ENCODE peak calls at places on chromosomes 6 and 20, in four cellular contexts. B is fibroblast of lung, L is testis, P is heart right ventricle. K is an unnamed sample.

GRCh38 chr6:128827675-128828464 is 55.1 kb upstream of the LAMA2 start:
- DNase-seq in P (no peak), B (peak; percentile 23), L (no peak), K (no peak)

GRCh38 chr20:3172933-3173581 is at the start of gene LZTS3:
- DNase-seq in L (peak; percentile 59), B (peak; percentile 24), P (peak; percentile 75), K (peak; percentile 84)

GRCh38 chr20:34629342-34629741 is 47.5 kb downstream of the PIGU start:
- DNase-seq in L (no peak), B (peak; percentile 18), P (peak; percentile 25), K (no peak)

GRCh38 chr6:113306552-113307145 is 550.5 kb upstream of the MARCKS start:
- DNase-seq in B (peak; percentile 18), L (peak; percentile 79), P (peak; percentile 37), K (no peak)

GRCh38 chr20:15446373-15446772 is 1109.0 kb upstream of the FLRT3 start:
- DNase-seq in P (peak; percentile 11), B (no peak), L (no peak), K (no peak)

GRCh38 chr6:142412241-142412640 is 110.4 kb downstream of the ADGRG6 start:
- DNase-seq in B (no peak), L (no peak), P (no peak), K (no peak)

GRCh38 chr20:63958964-63959698 is 2.9 kb upstream of the UCKL1 start:
- DNase-seq in P (no peak), L (no peak), B (no peak), K (no peak)

GRCh38 chr20:64140956-64141355 is 23.3 kb upstream of the MYT1 start:
- DNase-seq in P (no peak), L (no peak), B (no peak), K (no peak)

GRCh38 chr6:81696505-81696904 is 56.0 kb downstream of the TENT5A start:
- DNase-seq in P (no peak), B (peak; percentile 2), L (no peak), K (no peak)

GRCh38 chr20:61931476-61932198 is 134.0 kb downstream of the TAF4 start:
- DNase-seq in P (peak; percentile 1), L (no peak), B (no peak), K (no peak)

GRCh38 chr6:138290563-138290962 is 72.3 kb upstream of the PBOV1 start:
- DNase-seq in B (no peak), L (no peak), P (no peak), K (no peak)

GRCh38 chr6:111536888-111537287 is 53.9 kb upstream of the REV3L start:
- DNase-seq in L (no peak), B (no peak), P (no peak), K (no peak)

GRCh38 chr6:131419698-131420097 is 153.3 kb upstream of the ARG1 start:
- DNase-seq in L (peak; percentile 41), B (no peak), P (no peak), K (no peak)
- H3K4me3 ChIP-seq in L (no peak overlapping the region), B (no peak overlapping the region), P (no peak overlapping the region), K (no peak overlapping the region)

DNA sequence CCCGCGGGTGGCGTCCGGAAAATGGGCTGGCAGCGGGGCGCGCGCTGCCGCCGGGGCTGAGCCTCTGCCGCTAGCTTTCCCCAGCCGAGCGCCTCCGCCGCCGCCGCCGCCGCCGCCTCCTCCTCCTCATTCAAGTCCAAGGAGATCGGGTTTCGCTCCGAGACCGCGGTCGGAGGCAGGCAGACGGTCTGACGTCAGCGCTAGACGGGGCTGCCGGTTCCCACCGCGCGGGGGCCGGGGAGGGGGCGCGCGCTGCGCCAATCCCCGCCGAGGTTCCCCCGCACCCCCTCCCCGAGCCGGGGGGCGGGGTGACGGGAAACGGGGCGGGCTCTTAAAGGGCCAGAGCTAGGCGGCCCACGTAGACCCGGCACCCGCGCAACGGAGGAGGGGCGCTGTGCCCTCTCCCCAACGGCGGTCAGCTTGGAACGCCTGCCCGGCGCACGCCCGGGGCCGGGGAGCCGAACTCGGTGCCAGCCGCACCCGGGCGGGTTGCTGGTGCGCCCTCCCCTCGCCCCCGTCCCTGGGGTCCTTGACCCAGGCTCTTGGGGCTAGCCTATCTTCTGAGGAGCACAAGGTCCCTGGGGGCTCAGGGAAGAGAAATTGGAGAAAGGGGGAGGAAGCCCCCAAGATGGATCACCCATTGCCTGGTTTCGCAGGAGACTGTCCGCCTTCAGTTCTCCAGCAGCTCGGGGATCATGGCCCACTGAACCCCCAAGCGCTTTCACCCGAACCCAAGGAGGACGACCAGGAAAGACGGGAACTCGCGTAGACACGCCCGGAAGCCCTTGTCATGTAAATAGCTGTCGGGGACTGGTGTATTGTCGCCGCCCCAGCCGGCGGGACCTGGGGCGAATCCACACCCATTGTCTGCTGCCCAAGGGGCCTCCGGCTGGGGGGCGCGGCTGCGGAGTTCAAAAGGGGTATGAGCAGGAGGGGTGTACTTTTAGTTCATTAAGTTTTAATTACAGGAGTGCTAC is at the start of gene PMEPA1:
- DNase-seq in B (peak; percentile 93), P (peak; percentile 95), L (peak; percentile 91), K (peak; percentile 98)
- TF ChIP-seq CTCF in B (no peak), P (no peak), L (no peak), K (no peak)

GRCh38 chr6:148494226-148494625 is 151.6 kb downstream of the SASH1 start:
- DNase-seq in L (no peak), B (no peak), P (no peak), K (no peak)

GRCh38 chr6:148500402-148500801 is 157.8 kb downstream of the SASH1 start:
- DNase-seq in B (no peak), L (peak; percentile 41), P (no peak), K (no peak)

GRCh38 chr6:148495029-148495428 is 152.4 kb downstream of the SASH1 start:
- DNase-seq in B (no peak), L (no peak), P (no peak), K (no peak)

GRCh38 chr6:148497717-148498116 is 155.1 kb downstream of the SASH1 start:
- DNase-seq in L (no peak), P (no peak), B (no peak), K (no peak)

DNA sequence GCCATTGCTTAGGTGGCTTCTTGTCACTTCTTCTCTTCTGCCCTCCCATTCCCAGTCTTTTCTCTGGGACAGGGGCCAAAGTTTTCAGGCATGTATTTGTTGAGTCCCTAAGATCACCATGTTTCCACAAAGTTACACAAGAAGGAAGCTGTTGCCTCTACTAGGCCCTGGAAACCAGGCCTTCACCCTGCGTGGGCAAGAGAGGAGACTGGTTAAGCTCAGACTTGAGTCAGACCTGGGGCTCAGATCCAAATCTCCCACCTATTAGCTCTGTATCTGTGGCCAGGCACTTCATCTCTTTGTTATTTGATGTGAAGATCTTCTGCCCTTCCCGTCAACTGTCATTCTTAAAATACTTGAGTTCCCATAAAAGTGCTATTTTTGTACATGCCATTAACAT is 154.6 kb downstream of the SASH1 start:
- DNase-seq in B (peak; percentile 9), P (no peak), L (no peak), K (no peak)
- H3K27ac ChIP-seq in B (peak overlapping the region; percentile 34), P (no peak overlapping the region), L (no peak overlapping the region), K (peak overlapping the region; percentile 81)

GRCh38 chr6:134009876-134010275 is 42.5 kb downstream of the SLC2A12 start:
- DNase-seq in L (no peak), P (no peak), B (no peak), K (no peak)
- H3K4me3 ChIP-seq in L (no peak overlapping the region), P (no peak overlapping the region), B (no peak overlapping the region), K (no peak overlapping the region)

DNA sequence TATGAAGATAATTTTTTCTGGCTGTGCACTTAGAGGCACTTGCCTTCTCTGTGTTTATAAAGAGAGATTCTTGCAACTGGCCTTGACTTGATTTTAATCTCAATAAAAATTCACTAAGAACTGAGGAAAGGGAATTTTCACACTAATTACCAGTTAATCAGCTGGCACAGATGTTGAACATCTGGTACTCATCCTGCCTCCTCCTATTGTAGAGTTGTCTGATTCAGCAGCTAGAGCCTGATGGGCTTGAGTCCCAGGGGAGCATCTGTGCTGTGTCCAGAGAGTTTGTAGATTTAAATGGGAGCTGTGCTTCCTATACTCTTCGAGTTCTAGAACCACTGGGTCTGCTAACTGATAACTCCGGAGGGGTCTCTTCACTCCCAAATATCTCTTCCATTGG is 284.4 kb upstream of the RNF24 start:
- DNase-seq in P (no peak), B (peak; percentile 36), L (no peak), K (no peak)
- TF ChIP-seq CTCF in P (no peak), B (no peak), L (no peak), K (no peak)

GRCh38 chr6:151692216-151692615 is 115.3 kb upstream of the ESR1 start:
- DNase-seq in L (no peak), B (no peak), P (no peak), K (no peak)
- H3K27ac ChIP-seq in L (no peak overlapping the region), B (no peak overlapping the region), P (no peak overlapping the region), K (no peak overlapping the region)

K was measured in coronary artery.